ENCODE peak calls at places on chromosomes 1 and 21, in six cellular contexts. L is H9, S is mesenchymal stem cell, G is neuronal stem cell, X is trophoblast cell, O is H1. A is an unnamed sample.

GRCh38 chr21:43740497-43741156 is 21.7 kb downstream of the PDXK start:
- DNase-seq in G (peak), L (peak), X (peak), S (peak), O (peak), A (no peak)

GRCh38 chr1:168320805-168321577 is 40.3 kb downstream of the TBX19 start:
- DNase-seq in X (peak), L (no peak), S (peak), G (no peak), O (no peak), A (peak)

GRCh38 chr1:204560590-204560989 is 44.4 kb downstream of the MDM4 start:
- DNase-seq in L (no peak), S (peak), O (no peak), X (no peak), G (no peak), A (peak)

GRCh38 chr1:204659061-204659460 is 26.5 kb downstream of the LRRN2 start:
- DNase-seq in O (no peak), S (peak), X (no peak), G (no peak), L (no peak), A (no peak)

GRCh38 chr1:233061265-233061664 is 110.9 kb downstream of the NTPCR start:
- DNase-seq in L (no peak), S (no peak), G (no peak), O (no peak), X (no peak), A (no peak)

GRCh38 chr1:154155282-154155681 is 409 bp upstream of the NUP210L start:
- DNase-seq in O (no peak), S (peak), G (no peak), X (no peak), L (no peak), A (peak)

GRCh38 chr1:1307261-1307907 is 346 bp downstream of the ACAP3 start:
- DNase-seq in X (no peak), G (no peak), O (no peak), L (no peak), S (peak), A (no peak)

GRCh38 chr1:58773406-58773840 is 10.4 kb downstream of the JUN start:
- DNase-seq in X (no peak), L (no peak), O (no peak), G (no peak), S (peak), A (peak)

GRCh38 chr1:17059391-17060128 is 5.7 kb upstream of the SDHB start:
- DNase-seq in S (peak), L (peak), X (peak), G (peak), O (peak), A (peak)

GRCh38 chr1:41670558-41670957 is 186.1 kb upstream of the EDN2 start:
- DNase-seq in S (peak), L (no peak), O (no peak), X (no peak), G (no peak), A (peak)

GRCh38 chr1:1899266-1899966 is 8.5 kb upstream of the GNB1 start:
- DNase-seq in X (no peak), O (no peak), S (no peak), G (no peak), L (peak), A (no peak)

GRCh38 chr1:27031235-27032118 is 18.8 kb upstream of the TENT5B start:
- DNase-seq in G (no peak), O (peak), L (peak), S (peak), X (peak), A (peak)

GRCh38 chr21:41632748-41633475 is 125.0 kb upstream of the TMPRSS2 start:
- DNase-seq in G (no peak), L (no peak), X (no peak), O (no peak), S (no peak), A (no peak)

GRCh38 chr1:26358411-26359384 is 4.8 kb upstream of the CRYBG2 start:
- DNase-seq in X (peak), L (peak), G (no peak), O (no peak), S (no peak), A (no peak)

GRCh38 chr1:204306076-204306475 is 53.7 kb downstream of the PLEKHA6 start:
- DNase-seq in X (no peak), S (no peak), G (no peak), L (no peak), O (peak), A (no peak)

GRCh38 chr1:41333146-41333784 is 28.0 kb upstream of the FOXO6 start:
- DNase-seq in G (no peak), L (no peak), O (peak), X (no peak), S (peak), A (peak)

GRCh38 chr1:25342846-25343245 is 4.7 kb downstream of the TMEM50A start:
- DNase-seq in S (no peak), L (no peak), X (no peak), G (no peak), O (no peak), A (no peak)

GRCh38 chr1:156458181-156458503 is 42.4 kb downstream of the MEF2D start:
- DNase-seq in O (no peak), S (peak), G (no peak), X (peak), L (no peak), A (peak)

GRCh38 chr21:21730524-21730923 is 732.3 kb downstream of the NCAM2 start:
- DNase-seq in S (no peak), L (no peak), G (no peak), O (no peak), X (no peak), A (peak)

GRCh38 chr1:184664042-184664659 is 90.5 kb downstream of the EDEM3 start:
- DNase-seq in O (peak), X (peak), L (peak), G (peak), S (peak), A (peak)

GRCh38 chr1:153505576-153505975 is 30.2 kb downstream of the S100A6 start:
- DNase-seq in X (no peak), S (no peak), L (no peak), O (no peak), G (no peak), A (peak)

GRCh38 chr1:227429447-227430359 is 111.4 kb upstream of the CDC42BPA start:
- DNase-seq in L (no peak), S (peak), X (peak), O (no peak), G (no peak), A (peak)

GRCh38 chr1:3672231-3672970 is 20.1 kb downstream of the TP73 start:
- DNase-seq in L (no peak), O (no peak), S (no peak), X (no peak), G (no peak), A (no peak)

GRCh38 chr1:226957714-226958113 is 17.6 kb downstream of the COQ8A start:
- DNase-seq in O (no peak), X (no peak), G (no peak), L (no peak), S (no peak), A (no peak)

GRCh38 chr1:118931876-118932275 is 56.3 kb downstream of the TBX15 start:
- DNase-seq in O (no peak), G (no peak), S (no peak), L (no peak), X (no peak), A (no peak)

GRCh38 chr1:18109756-18110597 is 2.4 kb downstream of the IGSF21 start:
- DNase-seq in X (no peak), G (no peak), O (peak), S (no peak), L (peak), A (no peak)

GRCh38 chr1:178946855-178947687 is 76.2 kb upstream of the ANGPTL1 start:
- DNase-seq in L (no peak), G (no peak), S (no peak), X (no peak), O (no peak), A (no peak)

GRCh38 chr1:224353975-224354930 is 2.4 kb upstream of the CNIH4 start:
- DNase-seq in O (no peak), L (no peak), X (no peak), S (no peak), G (no peak), A (peak)

GRCh38 chr1:182658055-182658454 is 26.3 kb downstream of the RGS8 start:
- DNase-seq in X (no peak), G (no peak), L (no peak), S (no peak), O (no peak), A (no peak)

GRCh38 chr1:224273651-224274050 is 56.3 kb downstream of the NVL start:
- DNase-seq in G (no peak), O (no peak), L (no peak), S (peak), X (peak), A (peak)

GRCh38 chr1:157495285-157495684 is 57.0 kb downstream of the FCRL5 start:
- DNase-seq in S (no peak), L (no peak), G (no peak), O (no peak), X (no peak), A (no peak)

GRCh38 chr1:240409615-240410014 is 202.3 kb downstream of the GREM2 start:
- DNase-seq in X (no peak), O (no peak), G (no peak), L (no peak), S (no peak), A (no peak)
- H3K14ac ChIP-seq in X (no peak), O (no peak), G (no peak), L (no peak), S (no peak), A (no peak)

DNA sequence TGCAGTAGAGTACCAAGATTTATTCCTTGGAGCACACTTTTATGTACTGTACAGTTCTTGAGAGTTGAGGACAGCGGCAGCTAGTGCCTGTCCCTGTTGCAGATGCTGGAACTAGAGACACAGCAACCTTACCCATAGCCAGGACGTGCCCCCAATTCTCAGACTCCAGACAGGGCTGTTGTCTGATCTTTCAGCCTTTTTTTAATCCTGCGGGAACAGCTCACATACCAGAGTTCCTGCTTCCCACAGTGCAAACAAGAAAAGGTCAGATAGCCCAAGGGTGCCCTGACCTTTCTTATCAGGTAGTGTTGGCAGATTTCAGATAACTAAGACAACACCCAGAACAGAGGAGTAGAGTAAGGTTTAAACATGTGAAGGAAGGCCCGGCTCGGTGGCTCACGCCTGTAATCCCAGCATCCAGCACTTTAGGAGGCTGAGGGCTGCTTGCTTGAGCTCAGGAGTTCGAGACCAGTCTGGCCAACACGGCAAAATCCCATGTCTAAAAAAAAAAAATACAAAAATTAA is 78.5 kb downstream of the DOP1B start:
- DNase-seq in S (no peak), X (peak), O (no peak), G (no peak), L (no peak), A (no peak)
- H3K9ac ChIP-seq in S (no peak), X (no peak), O (no peak), G (no peak), L (no peak), A (no peak)

GRCh38 chr1:196059210-196059609 is 549.0 kb downstream of the KCNT2 start:
- DNase-seq in L (no peak), X (no peak), G (no peak), O (no peak), S (peak), A (no peak)
- H3K14ac ChIP-seq in L (no peak), X (no peak), G (no peak), O (no peak), S (no peak), A (no peak)

GRCh38 chr1:10634428-10635384 is 160.0 kb downstream of the PEX14 start:
- DNase-seq in L (peak), G (no peak), S (no peak), O (no peak), X (no peak), A (no peak)
- H3K9ac ChIP-seq in L (no peak), G (no peak), S (no peak), O (no peak), X (no peak), A (no peak)

DNA sequence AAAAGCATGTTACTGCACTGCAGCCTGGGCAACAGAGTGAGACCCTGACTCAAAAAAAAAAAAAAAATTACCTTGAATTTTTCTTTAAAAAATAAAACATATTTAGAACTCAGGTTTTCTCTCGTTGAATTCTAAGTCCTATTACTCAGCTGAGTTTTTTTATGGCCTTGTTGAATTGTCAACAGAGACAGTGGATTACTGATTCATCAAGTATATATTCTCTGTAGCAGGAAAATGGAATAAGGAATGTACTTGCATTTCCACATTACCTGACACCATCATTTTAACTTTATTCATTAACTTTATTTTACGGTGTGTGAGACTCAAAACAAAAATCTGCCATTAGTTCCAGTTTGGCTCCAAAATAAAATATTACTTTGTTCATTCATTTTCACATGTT is 53.8 kb upstream of the APP start:
- DNase-seq in G (no peak), O (no peak), X (no peak), L (no peak), S (no peak), A (no peak)
- H3K14ac ChIP-seq in G (no peak), O (no peak), X (no peak), L (no peak), S (no peak), A (no peak)

GRCh38 chr1:221809101-221810029 is 67.5 kb upstream of the DUSP10 start:
- DNase-seq in X (no peak), L (no peak), S (no peak), O (no peak), G (no peak), A (peak)
- H3K9ac ChIP-seq in X (no peak), L (no peak), S (no peak), O (no peak), G (no peak), A (no peak)

GRCh38 chr1:9316512-9316911 is 23.8 kb downstream of the SPSB1 start:
- DNase-seq in O (no peak), G (no peak), S (no peak), L (no peak), X (no peak), A (no peak)
- H3K14ac ChIP-seq in O (no peak), G (no peak), S (peak), L (peak), X (no peak), A (no peak)

DNA sequence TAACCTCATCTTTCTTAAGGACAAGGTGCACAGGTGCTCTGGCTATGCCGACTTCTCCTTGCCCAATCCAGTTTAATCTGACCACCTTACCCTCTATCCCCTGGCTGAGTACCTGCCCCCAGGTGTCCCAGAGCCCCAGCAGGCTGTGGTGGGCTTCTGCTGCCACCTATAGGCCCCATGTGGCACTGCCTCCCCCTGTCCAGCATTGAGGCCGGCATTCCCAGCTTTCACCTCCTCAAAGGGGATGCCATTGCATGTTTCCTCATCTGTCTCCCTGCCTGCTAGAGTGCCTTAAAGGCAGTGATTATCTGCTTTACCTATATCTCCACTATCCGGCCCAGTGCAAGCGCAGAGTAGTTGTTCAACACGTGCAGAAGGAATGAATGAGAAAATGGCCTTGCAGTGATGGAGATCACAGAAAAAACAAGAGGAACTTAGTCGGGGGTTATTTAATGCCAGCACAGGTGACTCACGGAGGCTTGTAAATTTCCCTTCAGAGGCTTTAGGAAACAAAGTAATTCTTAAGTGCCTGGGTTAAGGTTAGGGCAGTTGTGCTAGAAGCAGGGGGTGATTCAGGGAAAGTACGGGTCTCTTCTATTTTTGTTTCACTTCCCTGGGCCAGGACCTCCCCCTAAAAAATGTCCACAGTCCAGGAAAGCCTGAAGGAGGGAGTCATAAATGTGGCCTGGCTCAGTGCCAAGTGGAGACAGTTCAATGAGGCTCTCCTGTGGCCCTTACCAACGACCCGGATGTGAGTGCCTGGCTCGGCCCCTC is 131.8 kb upstream of the NGF start:
- DNase-seq in L (peak), O (peak), S (peak), G (peak), X (peak), A (peak)
- H3K9ac ChIP-seq in L (no peak), O (no peak), S (peak), G (no peak), X (no peak), A (no peak)

A was measured in IMR-90.